ENCODE peak calls at places on chromosomes 12 and 14, in nine cellular contexts. One of them, this sample, is unnamed.
A peak's percentile ranks its signal among the peaks of the same experiment; 100 is the strongest.

GRCh38 chr12:27467641-27468040 is 21.1 kb downstream of the SMCO2 start:
- DNase-seq in neural crest cell: no peak
- DNase-seq in GF-D8: no peak
- DNase-seq in ecto neural progenitor cell: no peak
- DNase-seq in anterior cingulate cortex: no peak
- DNase-seq in T-helper 17 cell: no peak
- DNase-seq in pons: no peak
- DNase-seq in NCI-H187 treated with DMSO at 0.1 percent for 48 hours: no peak
- DNase-seq in CD4-positive, CD25-positive, alpha-beta regulatory T cell: no peak
- DNase-seq in this sample: no peak

GRCh38 chr12:10873374-10873773 is 10.7 kb downstream of the PRH1 start:
- DNase-seq in neural crest cell: no peak
- DNase-seq in GF-D8: no peak
- DNase-seq in ecto neural progenitor cell: no peak
- DNase-seq in anterior cingulate cortex: no peak
- DNase-seq in T-helper 17 cell: no peak
- DNase-seq in pons: no peak
- DNase-seq in NCI-H187 treated with DMSO at 0.1 percent for 48 hours: no peak
- DNase-seq in CD4-positive, CD25-positive, alpha-beta regulatory T cell: no peak
- DNase-seq in this sample: no peak

GRCh38 chr12:49744363-49744885 is 3.1 kb downstream of the TMBIM6 start:
- DNase-seq in neural crest cell: no peak
- DNase-seq in GF-D8: no peak
- DNase-seq in ecto neural progenitor cell: no peak
- DNase-seq in anterior cingulate cortex: no peak
- DNase-seq in T-helper 17 cell: no peak
- DNase-seq in pons: no peak
- DNase-seq in NCI-H187 treated with DMSO at 0.1 percent for 48 hours: no peak
- DNase-seq in CD4-positive, CD25-positive, alpha-beta regulatory T cell: no peak
- DNase-seq in this sample: no peak

GRCh38 chr12:94267530-94267877 is 119.1 kb downstream of the PLXNC1 start:
- DNase-seq in neural crest cell: no peak
- DNase-seq in GF-D8: no peak
- DNase-seq in ecto neural progenitor cell: no peak
- DNase-seq in anterior cingulate cortex: no peak
- DNase-seq in T-helper 17 cell: no peak
- DNase-seq in pons: no peak
- DNase-seq in NCI-H187 treated with DMSO at 0.1 percent for 48 hours: no peak
- DNase-seq in CD4-positive, CD25-positive, alpha-beta regulatory T cell: no peak
- DNase-seq in this sample: no peak

GRCh38 chr12:6171409-6172015 is 28.7 kb upstream of the CD9 start:
- DNase-seq in neural crest cell: no peak
- DNase-seq in GF-D8: no peak
- DNase-seq in ecto neural progenitor cell: no peak
- DNase-seq in anterior cingulate cortex: no peak
- DNase-seq in T-helper 17 cell: no peak
- DNase-seq in pons: no peak
- DNase-seq in NCI-H187 treated with DMSO at 0.1 percent for 48 hours: no peak
- DNase-seq in CD4-positive, CD25-positive, alpha-beta regulatory T cell: no peak
- DNase-seq in this sample: no peak

GRCh38 chr14:21874167-21874566 is 200.5 kb upstream of the OR4E1 start:
- DNase-seq in neural crest cell: no peak
- DNase-seq in GF-D8: peak; percentile 53
- DNase-seq in ecto neural progenitor cell: no peak
- DNase-seq in anterior cingulate cortex: no peak
- DNase-seq in T-helper 17 cell: no peak
- DNase-seq in pons: no peak
- DNase-seq in NCI-H187 treated with DMSO at 0.1 percent for 48 hours: no peak
- DNase-seq in CD4-positive, CD25-positive, alpha-beta regulatory T cell: no peak
- DNase-seq in this sample: no peak

GRCh38 chr14:103126873-103127304 is 3.6 kb downstream of the TNFAIP2 start:
- DNase-seq in neural crest cell: peak; percentile 52
- DNase-seq in GF-D8: no peak
- DNase-seq in ecto neural progenitor cell: peak; percentile 87
- DNase-seq in anterior cingulate cortex: no peak
- DNase-seq in T-helper 17 cell: no peak
- DNase-seq in pons: no peak
- DNase-seq in NCI-H187 treated with DMSO at 0.1 percent for 48 hours: no peak
- DNase-seq in CD4-positive, CD25-positive, alpha-beta regulatory T cell: no peak
- DNase-seq in this sample: peak; percentile 76

GRCh38 chr12:83664650-83665049 is 977.9 kb downstream of the TMTC2 start:
- DNase-seq in neural crest cell: no peak
- DNase-seq in GF-D8: no peak
- DNase-seq in ecto neural progenitor cell: no peak
- DNase-seq in anterior cingulate cortex: no peak
- DNase-seq in T-helper 17 cell: no peak
- DNase-seq in pons: no peak
- DNase-seq in NCI-H187 treated with DMSO at 0.1 percent for 48 hours: no peak
- DNase-seq in CD4-positive, CD25-positive, alpha-beta regulatory T cell: no peak
- DNase-seq in this sample: no peak

This sample was measured in prostate gland.